ENCODE peak calls at places on chromosomes 4 and X, in four cellular contexts. D is AG09319, M is H9, E is NB4. X is an unnamed sample.

GRCh38 chr4:185513489-185514181 is 21.7 kb downstream of the PDLIM3 start:
- DNase-seq in M (no peak), E (peak), D (no peak), X (no peak)

GRCh38 chrX:44344687-44345086 is 1.2 kb upstream of the EFHC2 start:
- DNase-seq in E (peak), D (no peak), M (no peak), X (no peak)

GRCh38 chr4:113781439-113782040 is 20.0 kb upstream of the CAMK2D start:
- DNase-seq in D (no peak), E (peak), M (no peak), X (no peak)

GRCh38 chr4:44493924-44494323 is 45.3 kb upstream of the KCTD8 start:
- DNase-seq in D (no peak), M (peak), E (peak), X (peak)

GRCh38 chr4:139852612-139853269 is 187.1 kb downstream of the MGST2 start:
- DNase-seq in D (no peak), E (no peak), M (no peak), X (no peak)

GRCh38 chr4:184441461-184442392 is 32.6 kb downstream of the IRF2 start:
- DNase-seq in M (peak), D (no peak), E (no peak), X (no peak)

GRCh38 chr4:80990851-80991250 is 39.7 kb upstream of the BMP3 start:
- DNase-seq in D (no peak), M (no peak), E (no peak), X (peak)

GRCh38 chrX:28966335-28966734 is 379.1 kb downstream of the IL1RAPL1 start:
- DNase-seq in D (no peak), M (no peak), E (no peak), X (no peak)

GRCh38 chr4:108861339-108861738 is 98.5 kb upstream of the ETNPPL start:
- DNase-seq in D (no peak), M (peak), E (peak), X (peak)

GRCh38 chrX:25013593-25014365 is 2.0 kb downstream of the ARX start:
- DNase-seq in E (peak), D (no peak), M (no peak), X (peak)

GRCh38 chrX:39966186-39966585 is 131.6 kb downstream of the BCOR start:
- DNase-seq in E (peak), M (no peak), D (no peak), X (no peak)

GRCh38 chr4:125243835-125244397 is 70.8 kb upstream of the FAT4 start:
- DNase-seq in E (no peak), D (no peak), M (no peak), X (no peak)

GRCh38 chr4:83112678-83113428 is 1.7 kb downstream of the PLAC8 start:
- DNase-seq in E (peak), M (no peak), D (no peak), X (no peak)

GRCh38 chrX:30282527-30282926 is 26.7 kb downstream of the NR0B1 start:
- DNase-seq in E (no peak), M (no peak), D (no peak), X (no peak)

GRCh38 chr4:118888666-118889312 is at the start of gene SYNPO2:
- DNase-seq in D (peak), E (peak), M (peak), X (peak)

GRCh38 chr4:19547463-19547862 is 704.2 kb upstream of the SLIT2 start:
- DNase-seq in D (no peak), E (no peak), M (no peak), X (no peak)

GRCh38 chrX:69153060-69153730 is 12.1 kb downstream of the PJA1 start:
- DNase-seq in E (peak), M (peak), D (no peak), X (peak)

GRCh38 chr4:76688737-76689078 is 209.2 kb downstream of the SOWAHB start:
- DNase-seq in M (no peak), E (no peak), D (no peak), X (no peak)

GRCh38 chr4:108119199-108119800 is 49.4 kb downstream of the LEF1 start:
- DNase-seq in M (no peak), E (no peak), D (no peak), X (no peak)

GRCh38 chr4:105630670-105631655 is 77.5 kb downstream of the INTS12 start:
- DNase-seq in E (no peak), D (no peak), M (no peak), X (no peak)

GRCh38 chr4:17787315-17787714 is 5.9 kb upstream of the FAM184B start:
- DNase-seq in E (no peak), D (no peak), M (no peak), X (no peak)

GRCh38 chr4:10017037-10017893 is 4.0 kb downstream of the SLC2A9 start:
- DNase-seq in E (no peak), D (no peak), M (no peak), X (no peak)

GRCh38 chr4:153232768-153233167 is 28.5 kb downstream of the TRIM2 start:
- DNase-seq in M (peak), D (no peak), E (no peak), X (peak)

GRCh38 chrX:118181030-118181429 is 64.4 kb upstream of the KLHL13 start:
- DNase-seq in D (peak), E (no peak), M (no peak), X (no peak)

GRCh38 chr4:26238426-26238781 is 82.4 kb upstream of the RBPJ start:
- DNase-seq in D (no peak), E (no peak), M (no peak), X (no peak)

DNA sequence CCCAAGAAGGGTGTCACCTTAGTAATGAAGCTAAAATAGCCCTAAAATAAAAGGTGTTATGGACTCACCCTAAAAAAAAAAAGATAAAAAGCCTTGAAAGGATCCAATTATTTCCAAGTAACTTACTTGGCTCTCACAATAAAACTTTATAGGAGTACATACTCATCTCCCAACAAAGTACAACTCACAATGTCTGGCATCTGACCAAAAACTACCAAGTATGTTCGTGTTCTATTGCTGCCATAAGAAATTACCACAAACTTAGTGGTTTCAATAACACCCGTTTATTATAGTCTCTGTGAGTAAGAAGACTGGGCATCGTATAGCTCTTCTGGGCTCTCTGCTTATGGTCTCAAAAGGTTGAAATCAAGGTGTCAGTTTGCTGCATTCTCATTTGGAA is 51.0 kb downstream of the BEX1 start:
- DNase-seq in D (no peak), M (no peak), E (no peak), X (no peak)
- TF ChIP-seq CTCF in D (no peak), M (no peak), E (no peak), X (no peak)

DNA sequence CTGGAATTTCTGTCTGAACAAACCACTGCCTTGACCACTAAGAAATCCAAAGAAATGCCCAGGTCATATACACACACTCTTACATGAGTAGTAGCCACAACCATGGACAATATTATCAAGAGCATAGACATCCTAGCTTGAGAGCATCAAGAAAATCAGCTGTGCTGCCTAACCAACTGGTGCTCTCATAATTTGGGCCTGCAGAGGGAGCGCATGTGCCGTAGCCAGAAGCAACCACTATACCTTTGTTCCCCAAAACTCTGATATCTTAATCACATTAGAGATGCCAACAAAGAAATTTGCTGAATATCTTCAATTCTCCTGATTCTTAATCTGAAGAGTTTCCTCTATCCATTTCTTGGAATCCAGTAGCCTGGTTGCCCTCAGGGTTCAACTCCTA is 163.6 kb downstream of the ZNF674 start:
- DNase-seq in M (peak), D (no peak), E (peak), X (peak)
- TF ChIP-seq CTCF in M (peak), D (peak), E (peak), X (peak)

GRCh38 chrX:7264399-7264798 is 116.4 kb upstream of the PUDP start:
- DNase-seq in E (no peak), M (no peak), D (no peak), X (no peak)

GRCh38 chrX:7263961-7264360 is 116.0 kb upstream of the PUDP start:
- DNase-seq in D (no peak), M (no peak), E (peak), X (no peak)

GRCh38 chrX:7262551-7262950 is 114.6 kb upstream of the PUDP start:
- DNase-seq in E (no peak), D (no peak), M (no peak), X (no peak)

GRCh38 chrX:7263330-7263729 is 115.4 kb upstream of the PUDP start:
- DNase-seq in M (no peak), E (no peak), D (no peak), X (no peak)

GRCh38 chrX:7266261-7266660 is 118.3 kb upstream of the PUDP start:
- DNase-seq in M (no peak), D (no peak), E (no peak), X (no peak)
- TF ChIP-seq CTCF in M (no peak), D (no peak), E (no peak), X (no peak)

DNA sequence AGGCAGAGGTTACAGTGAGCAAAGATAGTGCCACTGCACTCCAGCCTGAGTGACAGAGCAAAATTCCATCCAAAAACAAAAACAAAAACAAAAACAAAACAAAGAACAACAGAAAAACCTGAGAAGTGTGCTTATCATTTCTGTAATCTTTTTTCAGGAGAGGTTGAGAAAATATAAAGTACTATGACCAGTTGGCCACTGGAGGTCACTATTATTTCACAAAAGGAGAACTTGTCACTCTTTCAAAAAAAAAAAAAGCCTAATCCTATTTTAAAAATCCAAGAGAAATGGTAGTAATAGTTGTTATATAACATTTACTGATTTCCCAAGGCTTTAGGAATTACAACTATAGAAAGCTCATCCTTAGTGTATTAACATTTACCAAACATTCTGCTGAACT is 24.9 kb upstream of the RNF150 start:
- DNase-seq in M (no peak), D (no peak), E (peak), X (no peak)
- TF ChIP-seq CTCF in M (peak), D (peak), E (no peak), X (peak)

DNA sequence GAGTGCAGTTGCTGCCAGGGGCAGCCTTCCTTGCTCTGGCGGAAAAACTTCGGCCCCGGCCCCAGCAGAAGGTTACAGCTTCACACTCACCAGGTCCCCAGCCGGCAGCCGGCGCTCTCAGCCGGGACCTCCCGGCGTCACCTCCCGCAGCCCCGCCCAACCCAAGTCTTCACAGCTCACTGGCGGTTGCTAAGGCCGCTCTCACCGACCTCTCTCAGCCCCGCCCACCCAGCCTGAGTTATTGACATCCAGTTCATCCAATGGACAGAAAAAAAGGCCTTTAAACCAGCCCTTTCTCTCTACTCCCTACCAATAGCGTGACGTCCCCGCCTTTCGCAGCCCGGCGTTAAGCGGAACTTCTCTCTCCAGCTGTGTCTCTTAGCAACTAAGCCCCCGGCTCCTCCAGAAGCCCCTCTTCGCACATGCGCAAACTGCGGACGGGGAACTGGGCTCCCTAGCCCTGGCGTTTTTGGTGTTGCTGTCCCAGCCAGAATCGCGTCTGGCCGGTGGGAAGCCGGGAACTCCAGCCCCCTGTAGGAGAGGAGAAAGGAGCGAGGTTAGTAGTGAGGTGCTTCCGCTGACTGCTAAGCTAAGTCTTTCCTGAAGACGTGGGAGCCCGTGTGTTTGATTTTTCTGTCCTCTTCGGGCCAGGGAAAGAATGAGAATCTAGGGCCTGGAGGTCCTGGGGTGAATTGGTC is at the start of gene BBS12:
- DNase-seq in D (peak), E (peak), M (peak), X (peak)
- TF ChIP-seq CTCF in D (peak), E (peak), M (peak), X (no peak)

GRCh38 chr4:1723131-1723801 is 1.9 kb downstream of the TACC3 start:
- DNase-seq in E (peak), D (no peak), M (no peak), X (no peak)
- TF ChIP-seq CTCF in E (no peak), D (no peak), M (no peak), X (no peak)

GRCh38 chr4:188781655-188782054 is 642.4 kb downstream of the TRIML1 start:
- DNase-seq in E (peak), D (no peak), M (peak), X (peak)
- TF ChIP-seq CTCF in E (no peak), D (peak), M (peak), X (peak)

DNA sequence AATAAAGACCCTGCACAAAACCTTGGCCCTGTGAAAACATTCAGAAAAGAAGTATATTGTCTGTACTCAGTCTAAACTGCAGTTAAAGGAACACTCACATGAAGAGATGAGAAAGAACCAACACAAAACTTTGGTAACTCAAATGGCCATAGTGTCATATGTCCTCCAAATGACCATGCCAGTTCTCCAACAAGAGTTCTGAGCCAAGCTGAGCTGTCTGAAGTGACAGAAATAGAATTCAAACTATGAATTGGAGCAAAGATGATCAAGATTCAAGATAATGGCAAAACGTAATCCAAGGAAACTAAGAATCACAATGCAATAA is 739.3 kb upstream of the NDST4 start:
- DNase-seq in D (no peak), E (no peak), M (no peak), X (no peak)
- TF ChIP-seq CTCF in D (no peak), E (no peak), M (peak), X (no peak)

X was measured in nephron progenitor cell.